ENCODE peak calls at places on chromosomes 12 and 14, in four cellular contexts. S is KBM-7; N is stimulated activated CD4-positive, alpha-beta T cell treated with anti-CD3 and anti-CD28 coated beads, Interleukin-15, amount 100 ng/mL, for 1 hour; P is GM13977. A is an unnamed sample.

GRCh38 chr14:74426202-74426582 is at the start of gene SYNDIG1L:
- DNase-seq in S (no peak), N (no peak), P (no peak), A (no peak)

GRCh38 chr12:1509703-1510395 is 84.5 kb downstream of the FBXL14 start:
- DNase-seq in S (no peak), N (no peak), P (no peak), A (no peak)

GRCh38 chr14:50018236-50019210 is 97.8 kb downstream of the VCPKMT start:
- DNase-seq in S (no peak), N (no peak), P (no peak), A (no peak)

GRCh38 chr12:94272280-94272679 is 123.9 kb downstream of the PLXNC1 start:
- DNase-seq in S (no peak), N (no peak), P (no peak), A (no peak)

GRCh38 chr14:30621354-30621953 is 665 bp upstream of the SCFD1 start:
- DNase-seq in S (no peak), N (no peak), P (no peak), A (peak; percentile 60)

GRCh38 chr12:111584959-111585358 is 14.2 kb downstream of the ATXN2 start:
- DNase-seq in S (no peak), N (no peak), P (no peak), A (no peak)

GRCh38 chr14:29930283-29930682 is 2.6 kb upstream of the PRKD1 start:
- DNase-seq in S (no peak), N (no peak), P (no peak), A (no peak)

GRCh38 chr14:73625686-73626085 is 13.4 kb downstream of the ACOT6 start:
- DNase-seq in S (no peak), N (no peak), P (no peak), A (no peak)

GRCh38 chr14:65594153-65594881 is 181.8 kb downstream of the FUT8 start:
- DNase-seq in S (no peak), N (no peak), P (no peak), A (no peak)

GRCh38 chr12:32583535-32583934 is 95.6 kb upstream of the DNM1L start:
- DNase-seq in S (no peak), N (no peak), P (no peak), A (no peak)

GRCh38 chr12:118103601-118104382 is at the start of gene VSIG10:
- DNase-seq in S (peak; percentile 81), N (no peak), P (peak; percentile 69), A (peak; percentile 87)

GRCh38 chr14:51953996-51954395 is 35.4 kb upstream of the RTRAF start:
- DNase-seq in S (no peak), N (no peak), P (no peak), A (no peak)

GRCh38 chr14:100899841-100900771 is 3.4 kb downstream of the RTL1 start:
- DNase-seq in S (peak; percentile 74), N (no peak), P (peak; percentile 14), A (no peak)

GRCh38 chr14:56102901-56103409 is 15.3 kb upstream of the PELI2 start:
- DNase-seq in S (no peak), N (no peak), P (no peak), A (no peak)

GRCh38 chr12:50786498-50787231 is 22.8 kb downstream of the ATF1 start:
- DNase-seq in S (no peak), N (no peak), P (no peak), A (no peak)

A was measured in NCI-H82.